ENCODE peak calls at places on chromosome 22, in ten cellular contexts. One of them, this sample, is unnamed.

GRCh38 chr22:49882519-49883293 is 29.1 kb downstream of the ZBED4 start:
- DNase-seq in esophagus squamous epithelium: no peak
- DNase-seq in H9: no peak
- DNase-seq in HL-60: no peak
- DNase-seq in foreskin fibroblast: no peak
- DNase-seq in heart left ventricle: no peak
- DNase-seq in omental fat pad: no peak
- DNase-seq in nephron progenitor cell: no peak
- DNase-seq in bronchial epithelial cell: no peak
- DNase-seq in heart right ventricle: no peak
- DNase-seq in this sample: no peak

GRCh38 chr22:48084041-48084748 is 1321.7 kb downstream of the TBC1D22A start:
- DNase-seq in bronchial epithelial cell: no peak
- DNase-seq in HL-60: peak; percentile 18
- DNase-seq in H9: no peak
- DNase-seq in nephron progenitor cell: no peak
- DNase-seq in foreskin fibroblast: no peak
- DNase-seq in heart left ventricle: no peak
- DNase-seq in heart right ventricle: no peak
- DNase-seq in esophagus squamous epithelium: no peak
- DNase-seq in omental fat pad: no peak
- DNase-seq in this sample: no peak

GRCh38 chr22:42939451-42939881 is 75.5 kb downstream of the PACSIN2 start:
- DNase-seq in heart right ventricle: no peak
- DNase-seq in omental fat pad: no peak
- DNase-seq in heart left ventricle: no peak
- DNase-seq in HL-60: no peak
- DNase-seq in foreskin fibroblast: no peak
- DNase-seq in esophagus squamous epithelium: no peak
- DNase-seq in nephron progenitor cell: no peak
- DNase-seq in bronchial epithelial cell: peak; percentile 46
- DNase-seq in H9: no peak
- DNase-seq in this sample: no peak

GRCh38 chr22:47144791-47145425 is 382.5 kb downstream of the TBC1D22A start:
- DNase-seq in heart left ventricle: no peak
- DNase-seq in omental fat pad: no peak
- DNase-seq in foreskin fibroblast: no peak
- DNase-seq in bronchial epithelial cell: no peak
- DNase-seq in HL-60: no peak
- DNase-seq in esophagus squamous epithelium: no peak
- DNase-seq in heart right ventricle: no peak
- DNase-seq in H9: no peak
- DNase-seq in nephron progenitor cell: no peak
- DNase-seq in this sample: no peak

GRCh38 chr22:49303061-49303735 is 524.5 kb downstream of the BRD1 start:
- DNase-seq in H9: peak; percentile 12
- DNase-seq in HL-60: no peak
- DNase-seq in bronchial epithelial cell: no peak
- DNase-seq in esophagus squamous epithelium: no peak
- DNase-seq in foreskin fibroblast: no peak
- DNase-seq in heart left ventricle: no peak
- DNase-seq in nephron progenitor cell: no peak
- DNase-seq in omental fat pad: no peak
- DNase-seq in heart right ventricle: no peak
- DNase-seq in this sample: no peak

GRCh38 chr22:50595189-50595588 is 5.4 kb upstream of the MAPK8IP2 start:
- DNase-seq in nephron progenitor cell: no peak
- DNase-seq in heart left ventricle: no peak
- DNase-seq in heart right ventricle: no peak
- DNase-seq in bronchial epithelial cell: no peak
- DNase-seq in omental fat pad: no peak
- DNase-seq in esophagus squamous epithelium: no peak
- DNase-seq in H9: no peak
- DNase-seq in foreskin fibroblast: no peak
- DNase-seq in HL-60: no peak
- DNase-seq in this sample: no peak

GRCh38 chr22:46340676-46341075 is 5.2 kb downstream of the TRMU start:
- DNase-seq in H9: no peak
- DNase-seq in HL-60: no peak
- DNase-seq in foreskin fibroblast: no peak
- DNase-seq in heart right ventricle: no peak
- DNase-seq in heart left ventricle: peak; percentile 14
- DNase-seq in esophagus squamous epithelium: no peak
- DNase-seq in bronchial epithelial cell: no peak
- DNase-seq in omental fat pad: no peak
- DNase-seq in nephron progenitor cell: no peak
- DNase-seq in this sample: no peak

GRCh38 chr22:50548046-50548912 is 2.6 kb downstream of the KLHDC7B start:
- DNase-seq in nephron progenitor cell: no peak
- DNase-seq in HL-60: no peak
- DNase-seq in heart right ventricle: no peak
- DNase-seq in heart left ventricle: peak; percentile 67
- DNase-seq in bronchial epithelial cell: no peak
- DNase-seq in omental fat pad: no peak
- DNase-seq in foreskin fibroblast: no peak
- DNase-seq in H9: no peak
- DNase-seq in esophagus squamous epithelium: no peak
- DNase-seq in this sample: no peak

GRCh38 chr22:45163417-45164216 is at the start of gene NUP50:
- DNase-seq in omental fat pad: peak; percentile 79
- DNase-seq in H9: peak; percentile 96
- DNase-seq in bronchial epithelial cell: peak; percentile 87
- DNase-seq in heart right ventricle: peak; percentile 94
- DNase-seq in esophagus squamous epithelium: peak; percentile 54
- DNase-seq in HL-60: peak; percentile 94
- DNase-seq in foreskin fibroblast: peak; percentile 99
- DNase-seq in nephron progenitor cell: peak; percentile 97
- DNase-seq in heart left ventricle: peak; percentile 99
- DNase-seq in this sample: peak; percentile 94

GRCh38 chr22:47307326-47307725 is 544.9 kb downstream of the TBC1D22A start:
- DNase-seq in H9: no peak
- DNase-seq in HL-60: no peak
- DNase-seq in heart right ventricle: no peak
- DNase-seq in omental fat pad: no peak
- DNase-seq in foreskin fibroblast: peak; percentile 78
- DNase-seq in heart left ventricle: no peak
- DNase-seq in nephron progenitor cell: no peak
- DNase-seq in bronchial epithelial cell: peak; percentile 4
- DNase-seq in esophagus squamous epithelium: no peak
- DNase-seq in this sample: no peak

GRCh38 chr22:48758021-48758561 is 1069.6 kb downstream of the BRD1 start:
- DNase-seq in heart right ventricle: no peak
- DNase-seq in HL-60: no peak
- DNase-seq in bronchial epithelial cell: no peak
- DNase-seq in esophagus squamous epithelium: no peak
- DNase-seq in nephron progenitor cell: no peak
- DNase-seq in omental fat pad: peak; percentile 21
- DNase-seq in foreskin fibroblast: no peak
- DNase-seq in heart left ventricle: no peak
- DNase-seq in H9: peak; percentile 20
- DNase-seq in this sample: peak; percentile 14

GRCh38 chr22:45125198-45125597 is 38.5 kb upstream of the NUP50 start:
- DNase-seq in bronchial epithelial cell: no peak
- DNase-seq in omental fat pad: no peak
- DNase-seq in nephron progenitor cell: no peak
- DNase-seq in esophagus squamous epithelium: no peak
- DNase-seq in HL-60: no peak
- DNase-seq in foreskin fibroblast: peak; percentile 79
- DNase-seq in heart right ventricle: no peak
- DNase-seq in heart left ventricle: no peak
- DNase-seq in H9: no peak
- DNase-seq in this sample: no peak

DNA sequence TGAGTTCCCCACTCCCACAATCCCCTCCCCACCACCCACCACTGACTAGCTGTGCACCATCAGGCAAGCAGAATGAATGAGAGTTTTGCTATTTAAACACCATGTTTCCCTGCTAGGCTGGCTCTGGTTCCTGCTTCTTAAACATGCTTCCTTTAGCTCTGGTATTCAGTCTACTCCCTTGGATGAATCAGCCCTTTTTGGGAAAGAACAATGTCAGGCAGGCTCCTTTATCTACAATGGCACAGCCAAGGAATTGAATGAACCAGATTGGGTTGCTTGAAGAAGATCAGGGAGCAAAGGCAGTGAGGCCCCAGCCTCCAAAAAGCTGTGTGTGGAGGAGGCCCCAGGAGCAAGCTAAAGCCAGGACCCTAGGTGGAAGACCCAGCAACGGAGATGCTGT is 92.9 kb upstream of the ISX start:
- DNase-seq in nephron progenitor cell: no peak
- DNase-seq in esophagus squamous epithelium: no peak
- DNase-seq in omental fat pad: no peak
- DNase-seq in bronchial epithelial cell: no peak
- DNase-seq in HL-60: no peak
- DNase-seq in foreskin fibroblast: no peak
- DNase-seq in heart left ventricle: no peak
- DNase-seq in H9: no peak
- DNase-seq in heart right ventricle: no peak
- DNase-seq in this sample: no peak
- TF ChIP-seq CTCF in nephron progenitor cell: no peak
- TF ChIP-seq CTCF in esophagus squamous epithelium: no peak
- TF ChIP-seq CTCF in omental fat pad: no peak
- TF ChIP-seq CTCF in bronchial epithelial cell: no peak
- TF ChIP-seq CTCF in HL-60: no peak
- TF ChIP-seq CTCF in foreskin fibroblast: no peak
- TF ChIP-seq CTCF in heart left ventricle: no peak
- TF ChIP-seq CTCF in H9: no peak
- TF ChIP-seq CTCF in heart right ventricle: no peak
- TF ChIP-seq CTCF in this sample: no peak

GRCh38 chr22:28112548-28113043 is 193.5 kb upstream of the PITPNB start:
- DNase-seq in heart right ventricle: peak; percentile 51
- DNase-seq in foreskin fibroblast: peak; percentile 76
- DNase-seq in H9: peak; percentile 40
- DNase-seq in bronchial epithelial cell: peak; percentile 29
- DNase-seq in nephron progenitor cell: peak; percentile 7
- DNase-seq in omental fat pad: no peak
- DNase-seq in heart left ventricle: no peak
- DNase-seq in esophagus squamous epithelium: no peak
- DNase-seq in HL-60: no peak
- DNase-seq in this sample: peak; percentile 34
- TF ChIP-seq CTCF in heart right ventricle: peak; percentile 31
- TF ChIP-seq CTCF in foreskin fibroblast: peak; percentile 39
- TF ChIP-seq CTCF in H9: peak; percentile 56
- TF ChIP-seq CTCF in bronchial epithelial cell: peak; percentile 52
- TF ChIP-seq CTCF in nephron progenitor cell: no peak
- TF ChIP-seq CTCF in omental fat pad: no peak
- TF ChIP-seq CTCF in heart left ventricle: peak; percentile 35
- TF ChIP-seq CTCF in esophagus squamous epithelium: peak; percentile 41
- TF ChIP-seq CTCF in HL-60: peak; percentile 48
- TF ChIP-seq CTCF in this sample: peak; percentile 22

DNA sequence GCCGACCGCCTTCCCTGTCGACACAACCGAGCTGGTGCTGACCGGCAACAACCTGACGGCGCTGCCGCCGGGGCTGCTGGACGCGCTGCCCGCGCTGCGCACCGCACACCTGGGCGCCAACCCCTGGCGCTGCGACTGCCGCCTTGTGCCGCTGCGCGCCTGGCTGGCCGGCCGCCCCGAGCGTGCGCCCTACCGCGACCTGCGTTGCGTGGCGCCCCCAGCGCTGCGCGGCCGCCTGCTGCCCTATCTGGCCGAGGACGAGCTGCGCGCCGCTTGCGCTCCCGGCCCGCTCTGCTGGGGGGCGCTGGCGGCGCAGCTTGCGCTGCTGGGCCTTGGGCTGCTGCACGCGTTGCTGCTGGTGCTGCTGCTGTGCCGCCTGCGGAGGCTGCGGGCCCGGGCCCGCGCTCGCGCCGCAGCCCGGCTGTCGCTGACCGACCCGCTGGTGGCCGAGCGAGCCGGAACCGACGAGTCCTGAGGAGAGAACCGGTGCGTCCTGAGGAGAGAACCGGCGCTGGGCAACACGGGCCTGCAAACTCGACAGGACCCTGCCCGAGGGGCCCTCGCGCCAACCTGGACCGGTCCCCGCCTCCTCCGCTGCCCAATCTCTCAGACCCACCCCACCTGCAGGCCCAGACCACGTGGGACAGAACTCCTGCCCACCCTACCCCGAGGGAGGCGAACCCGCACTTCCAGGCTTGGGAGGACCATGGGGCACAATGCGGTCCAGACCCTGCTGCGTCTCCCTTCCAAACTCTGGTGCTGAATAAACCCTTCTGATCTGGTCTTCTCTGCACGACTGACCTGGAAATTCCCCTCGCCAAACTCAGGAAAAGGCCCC is 870 bp downstream of the GP1BB start:
- DNase-seq in H9: peak; percentile 79
- DNase-seq in esophagus squamous epithelium: no peak
- DNase-seq in foreskin fibroblast: no peak
- DNase-seq in omental fat pad: no peak
- DNase-seq in HL-60: peak; percentile 62
- DNase-seq in heart right ventricle: no peak
- DNase-seq in nephron progenitor cell: peak; percentile 78
- DNase-seq in heart left ventricle: no peak
- DNase-seq in bronchial epithelial cell: no peak
- DNase-seq in this sample: no peak
- TF ChIP-seq CTCF in H9: peak; percentile 39
- TF ChIP-seq CTCF in esophagus squamous epithelium: peak; percentile 5
- TF ChIP-seq CTCF in foreskin fibroblast: no peak
- TF ChIP-seq CTCF in omental fat pad: no peak
- TF ChIP-seq CTCF in HL-60: peak; percentile 35
- TF ChIP-seq CTCF in heart right ventricle: no peak
- TF ChIP-seq CTCF in nephron progenitor cell: no peak
- TF ChIP-seq CTCF in heart left ventricle: peak; percentile 21
- TF ChIP-seq CTCF in bronchial epithelial cell: no peak
- TF ChIP-seq CTCF in this sample: no peak

GRCh38 chr22:20023214-20023613 is 2.3 kb downstream of the TANGO2 start:
- DNase-seq in esophagus squamous epithelium: no peak
- DNase-seq in nephron progenitor cell: no peak
- DNase-seq in omental fat pad: no peak
- DNase-seq in foreskin fibroblast: no peak
- DNase-seq in heart right ventricle: no peak
- DNase-seq in heart left ventricle: no peak
- DNase-seq in HL-60: no peak
- DNase-seq in bronchial epithelial cell: no peak
- DNase-seq in H9: no peak
- DNase-seq in this sample: no peak
- TF ChIP-seq CTCF in esophagus squamous epithelium: no peak
- TF ChIP-seq CTCF in nephron progenitor cell: no peak
- TF ChIP-seq CTCF in omental fat pad: no peak
- TF ChIP-seq CTCF in foreskin fibroblast: no peak
- TF ChIP-seq CTCF in heart right ventricle: no peak
- TF ChIP-seq CTCF in heart left ventricle: no peak
- TF ChIP-seq CTCF in HL-60: no peak
- TF ChIP-seq CTCF in bronchial epithelial cell: no peak
- TF ChIP-seq CTCF in H9: no peak
- TF ChIP-seq CTCF in this sample: no peak

DNA sequence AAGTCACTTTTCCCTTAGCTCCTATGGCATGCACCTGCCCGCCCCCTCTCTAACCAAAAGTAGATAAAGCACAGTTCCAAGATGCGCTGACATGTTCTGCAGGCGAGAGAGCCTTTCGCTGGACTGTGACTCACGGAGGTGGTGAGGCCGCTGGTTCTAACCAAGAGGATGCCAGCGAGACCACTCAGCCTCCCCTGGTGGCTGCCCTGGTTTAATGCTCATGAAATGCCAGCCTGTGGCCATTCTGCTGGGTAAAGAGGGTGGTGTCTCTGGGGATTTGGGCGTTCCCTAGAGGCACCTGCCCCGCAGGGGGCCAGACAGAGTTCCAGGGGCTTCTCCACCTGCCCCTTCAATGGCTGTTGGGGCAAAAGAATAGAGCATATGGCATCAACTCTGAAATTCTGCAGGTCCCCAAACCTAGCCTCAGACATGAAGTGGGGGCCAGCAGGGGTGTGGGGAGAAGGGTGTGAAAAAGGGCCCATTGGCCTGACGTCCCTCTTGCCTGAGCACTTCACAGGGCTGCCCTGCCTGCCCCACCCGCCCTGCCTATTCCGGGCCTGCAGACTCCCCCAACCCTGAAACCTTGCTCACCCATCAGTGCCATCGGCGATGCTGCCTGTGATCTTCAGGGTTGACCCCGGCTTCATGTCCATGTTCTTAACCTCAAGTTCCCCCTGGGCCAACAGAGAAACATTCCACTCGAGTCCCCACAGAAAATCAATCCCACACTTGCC is 8.5 kb downstream of the LGALS2 start:
- DNase-seq in foreskin fibroblast: peak; percentile 47
- DNase-seq in esophagus squamous epithelium: no peak
- DNase-seq in H9: no peak
- DNase-seq in nephron progenitor cell: no peak
- DNase-seq in bronchial epithelial cell: peak; percentile 63
- DNase-seq in heart left ventricle: no peak
- DNase-seq in omental fat pad: no peak
- DNase-seq in heart right ventricle: no peak
- DNase-seq in HL-60: no peak
- DNase-seq in this sample: no peak
- TF ChIP-seq CTCF in foreskin fibroblast: no peak
- TF ChIP-seq CTCF in esophagus squamous epithelium: no peak
- TF ChIP-seq CTCF in H9: peak; percentile 16
- TF ChIP-seq CTCF in nephron progenitor cell: no peak
- TF ChIP-seq CTCF in bronchial epithelial cell: peak; percentile 19
- TF ChIP-seq CTCF in heart left ventricle: no peak
- TF ChIP-seq CTCF in omental fat pad: no peak
- TF ChIP-seq CTCF in heart right ventricle: no peak
- TF ChIP-seq CTCF in HL-60: no peak
- TF ChIP-seq CTCF in this sample: no peak

This sample was measured in lung.